ENCODE peak calls at places on chromosomes 16 and 17, in six cellular contexts. One of them, this sample, is unnamed.

GRCh38 chr17:7224110-7224509 is 4.4 kb downstream of the ACADVL start:
- DNase-seq in cardiac muscle cell: no peak
- DNase-seq in glutamatergic neuron: no peak
- DNase-seq in activated B cell treated with CpG ODN at 0.5 μM for 24 hours: no peak
- DNase-seq in AG04449: no peak
- DNase-seq in OCI-LY7: no peak
- DNase-seq in this sample: no peak

GRCh38 chr17:57228921-57229320 is 27.4 kb upstream of the MSI2 start:
- DNase-seq in cardiac muscle cell: no peak
- DNase-seq in glutamatergic neuron: no peak
- DNase-seq in activated B cell treated with CpG ODN at 0.5 μM for 24 hours: no peak
- DNase-seq in AG04449: no peak
- DNase-seq in OCI-LY7: no peak
- DNase-seq in this sample: no peak

GRCh38 chr17:3558603-3559269 is 1.1 kb upstream of the TRPV3 start:
- DNase-seq in cardiac muscle cell: no peak
- DNase-seq in glutamatergic neuron: peak
- DNase-seq in activated B cell treated with CpG ODN at 0.5 μM for 24 hours: peak
- DNase-seq in AG04449: no peak
- DNase-seq in OCI-LY7: peak
- DNase-seq in this sample: no peak

GRCh38 chr17:45940293-45940692 is 45.9 kb downstream of the MAPT start:
- DNase-seq in cardiac muscle cell: no peak
- DNase-seq in glutamatergic neuron: no peak
- DNase-seq in activated B cell treated with CpG ODN at 0.5 μM for 24 hours: no peak
- DNase-seq in AG04449: no peak
- DNase-seq in OCI-LY7: no peak
- DNase-seq in this sample: no peak

GRCh38 chr17:66715745-66716156 is 119.2 kb upstream of the CACNG5 start:
- DNase-seq in cardiac muscle cell: peak
- DNase-seq in glutamatergic neuron: no peak
- DNase-seq in activated B cell treated with CpG ODN at 0.5 μM for 24 hours: no peak
- DNase-seq in AG04449: peak
- DNase-seq in OCI-LY7: peak
- DNase-seq in this sample: no peak

GRCh38 chr17:48995871-48996695 is 1.1 kb upstream of the IGF2BP1 start:
- DNase-seq in cardiac muscle cell: peak
- DNase-seq in glutamatergic neuron: peak
- DNase-seq in activated B cell treated with CpG ODN at 0.5 μM for 24 hours: peak
- DNase-seq in AG04449: no peak
- DNase-seq in OCI-LY7: peak
- DNase-seq in this sample: no peak

GRCh38 chr17:4066210-4066609 is 76.6 kb downstream of the ZZEF1 start:
- DNase-seq in cardiac muscle cell: no peak
- DNase-seq in glutamatergic neuron: no peak
- DNase-seq in activated B cell treated with CpG ODN at 0.5 μM for 24 hours: no peak
- DNase-seq in AG04449: no peak
- DNase-seq in OCI-LY7: no peak
- DNase-seq in this sample: no peak

GRCh38 chr16:77408607-77409006 is 26.2 kb downstream of the ADAMTS18 start:
- DNase-seq in cardiac muscle cell: no peak
- DNase-seq in glutamatergic neuron: no peak
- DNase-seq in activated B cell treated with CpG ODN at 0.5 μM for 24 hours: no peak
- DNase-seq in AG04449: no peak
- DNase-seq in OCI-LY7: no peak
- DNase-seq in this sample: no peak

GRCh38 chr16:89815639-89816348 is 653 bp downstream of the FANCA start:
- DNase-seq in cardiac muscle cell: peak
- DNase-seq in glutamatergic neuron: peak
- DNase-seq in activated B cell treated with CpG ODN at 0.5 μM for 24 hours: no peak
- DNase-seq in AG04449: no peak
- DNase-seq in OCI-LY7: peak
- DNase-seq in this sample: no peak

GRCh38 chr16:3101018-3101840 is 2.1 kb upstream of the ZSCAN10 start:
- DNase-seq in cardiac muscle cell: peak
- DNase-seq in glutamatergic neuron: no peak
- DNase-seq in activated B cell treated with CpG ODN at 0.5 μM for 24 hours: no peak
- DNase-seq in AG04449: no peak
- DNase-seq in OCI-LY7: peak
- DNase-seq in this sample: no peak

GRCh38 chr17:75240394-75241142 is 20.8 kb downstream of the GGA3 start:
- DNase-seq in cardiac muscle cell: peak
- DNase-seq in glutamatergic neuron: peak
- DNase-seq in activated B cell treated with CpG ODN at 0.5 μM for 24 hours: peak
- DNase-seq in AG04449: no peak
- DNase-seq in OCI-LY7: peak
- DNase-seq in this sample: no peak

GRCh38 chr16:8571061-8571596 is 19.2 kb downstream of the TMEM114 start:
- DNase-seq in cardiac muscle cell: no peak
- DNase-seq in glutamatergic neuron: no peak
- DNase-seq in activated B cell treated with CpG ODN at 0.5 μM for 24 hours: no peak
- DNase-seq in AG04449: peak
- DNase-seq in OCI-LY7: no peak
- DNase-seq in this sample: no peak

GRCh38 chr16:1906846-1907165 is 11.4 kb downstream of the HS3ST6 start:
- DNase-seq in cardiac muscle cell: no peak
- DNase-seq in glutamatergic neuron: no peak
- DNase-seq in activated B cell treated with CpG ODN at 0.5 μM for 24 hours: no peak
- DNase-seq in AG04449: no peak
- DNase-seq in OCI-LY7: no peak
- DNase-seq in this sample: no peak
- TF ChIP-seq CTCF in cardiac muscle cell: no peak
- TF ChIP-seq CTCF in glutamatergic neuron: no peak
- TF ChIP-seq CTCF in activated B cell treated with CpG ODN at 0.5 μM for 24 hours: no peak
- TF ChIP-seq CTCF in AG04449: no peak
- TF ChIP-seq CTCF in OCI-LY7: no peak
- TF ChIP-seq CTCF in this sample: no peak

GRCh38 chr17:72953621-72954020 is 138.9 kb downstream of the SLC39A11 start:
- DNase-seq in cardiac muscle cell: no peak
- DNase-seq in glutamatergic neuron: no peak
- DNase-seq in activated B cell treated with CpG ODN at 0.5 μM for 24 hours: no peak
- DNase-seq in AG04449: no peak
- DNase-seq in OCI-LY7: no peak
- DNase-seq in this sample: no peak
- TF ChIP-seq CTCF in cardiac muscle cell: no peak
- TF ChIP-seq CTCF in glutamatergic neuron: no peak
- TF ChIP-seq CTCF in activated B cell treated with CpG ODN at 0.5 μM for 24 hours: no peak
- TF ChIP-seq CTCF in AG04449: no peak
- TF ChIP-seq CTCF in OCI-LY7: no peak
- TF ChIP-seq CTCF in this sample: no peak

DNA sequence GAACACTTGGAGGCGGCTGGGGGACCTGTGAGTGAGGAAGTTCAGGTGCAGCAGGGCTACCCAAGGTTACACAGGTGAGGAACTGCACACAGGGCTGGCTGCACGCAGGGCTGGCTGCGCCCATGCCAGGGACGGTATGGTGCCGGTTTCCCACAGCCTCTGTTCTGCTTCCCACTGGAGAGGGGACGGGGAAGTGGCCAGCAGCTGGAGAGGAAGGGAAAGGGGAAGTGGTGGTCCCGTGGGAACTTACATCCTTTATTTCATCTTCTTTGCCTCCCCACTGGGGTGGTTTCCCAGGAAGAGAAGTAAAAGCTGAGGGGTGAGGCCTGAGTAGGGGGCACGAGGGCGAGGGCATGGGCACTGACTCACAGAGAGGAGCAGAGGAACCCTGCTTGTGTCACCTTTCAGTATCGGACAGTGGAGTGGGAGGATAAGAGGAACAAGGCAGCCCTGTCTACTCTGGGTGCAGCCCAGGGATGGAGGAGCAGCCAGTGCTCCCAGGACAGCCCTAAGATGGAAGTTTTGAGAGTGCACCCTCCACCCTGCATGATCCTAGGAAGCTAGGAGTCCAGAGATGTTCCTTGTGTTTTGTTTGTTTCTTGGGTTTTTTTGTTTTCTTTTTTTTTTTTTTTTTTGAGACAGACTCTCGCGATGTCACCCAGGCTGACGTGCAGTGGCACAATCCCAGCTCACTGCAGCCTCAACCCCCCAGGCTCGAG is 25.5 kb upstream of the CDH1 start:
- DNase-seq in cardiac muscle cell: no peak
- DNase-seq in glutamatergic neuron: no peak
- DNase-seq in activated B cell treated with CpG ODN at 0.5 μM for 24 hours: no peak
- DNase-seq in AG04449: no peak
- DNase-seq in OCI-LY7: no peak
- DNase-seq in this sample: peak
- TF ChIP-seq CTCF in cardiac muscle cell: no peak
- TF ChIP-seq CTCF in glutamatergic neuron: no peak
- TF ChIP-seq CTCF in activated B cell treated with CpG ODN at 0.5 μM for 24 hours: no peak
- TF ChIP-seq CTCF in AG04449: no peak
- TF ChIP-seq CTCF in OCI-LY7: no peak
- TF ChIP-seq CTCF in this sample: no peak

GRCh38 chr17:28645576-28645939 is 600 bp upstream of the BLTP2 start:
- DNase-seq in cardiac muscle cell: no peak
- DNase-seq in glutamatergic neuron: no peak
- DNase-seq in activated B cell treated with CpG ODN at 0.5 μM for 24 hours: no peak
- DNase-seq in AG04449: no peak
- DNase-seq in OCI-LY7: no peak
- DNase-seq in this sample: no peak

GRCh38 chr17:28644782-28645575 is at the start of gene BLTP2:
- DNase-seq in cardiac muscle cell: peak
- DNase-seq in glutamatergic neuron: peak
- DNase-seq in activated B cell treated with CpG ODN at 0.5 μM for 24 hours: peak
- DNase-seq in AG04449: peak
- DNase-seq in OCI-LY7: peak
- DNase-seq in this sample: peak

GRCh38 chr17:28646039-28646754 is 1.2 kb upstream of the BLTP2 start:
- DNase-seq in cardiac muscle cell: no peak
- DNase-seq in glutamatergic neuron: no peak
- DNase-seq in activated B cell treated with CpG ODN at 0.5 μM for 24 hours: no peak
- DNase-seq in AG04449: no peak
- DNase-seq in OCI-LY7: no peak
- DNase-seq in this sample: no peak

GRCh38 chr17:28641579-28641978 is 3.4 kb downstream of the BLTP2 start:
- DNase-seq in cardiac muscle cell: no peak
- DNase-seq in glutamatergic neuron: no peak
- DNase-seq in activated B cell treated with CpG ODN at 0.5 μM for 24 hours: no peak
- DNase-seq in AG04449: no peak
- DNase-seq in OCI-LY7: no peak
- DNase-seq in this sample: no peak

DNA sequence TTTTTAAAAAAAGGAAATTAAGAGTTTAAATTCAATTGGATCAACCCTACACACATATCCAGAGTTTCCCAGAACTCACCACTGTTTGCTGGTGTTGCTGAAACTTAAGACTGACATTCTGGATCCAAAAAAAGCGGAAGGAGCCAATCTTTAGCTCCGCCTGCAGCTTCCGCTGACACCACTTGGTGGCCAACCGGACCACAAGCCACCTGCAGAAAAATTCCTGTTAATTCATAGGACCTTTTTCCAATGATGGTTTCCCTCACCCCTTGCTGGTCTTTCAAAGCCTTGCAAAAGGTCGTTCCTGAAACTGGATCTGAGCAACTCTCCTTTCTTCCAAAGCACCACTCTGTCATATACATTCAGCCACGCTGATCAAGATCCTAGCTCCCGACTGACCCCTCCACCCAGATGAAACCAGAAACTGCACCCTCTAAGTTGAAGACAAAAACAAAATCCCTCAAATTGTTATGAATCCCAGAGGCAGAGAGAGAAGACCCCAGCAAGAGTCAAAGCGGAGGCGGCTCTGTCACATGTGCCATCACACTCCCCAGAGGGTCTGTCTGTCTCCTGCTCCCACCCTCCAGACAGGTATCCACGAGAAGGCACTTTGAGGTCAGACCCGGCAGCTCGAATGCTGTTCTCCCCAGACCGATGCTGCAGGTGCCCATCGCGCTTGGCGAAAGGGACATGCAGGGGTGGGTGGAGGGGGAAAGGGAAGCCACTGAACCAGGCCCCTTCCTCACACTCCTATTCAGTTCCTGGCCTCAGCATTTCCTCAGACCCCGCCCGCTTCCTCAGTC is 778 bp downstream of the BLTP2 start:
- DNase-seq in cardiac muscle cell: peak
- DNase-seq in glutamatergic neuron: peak
- DNase-seq in activated B cell treated with CpG ODN at 0.5 μM for 24 hours: peak
- DNase-seq in AG04449: no peak
- DNase-seq in OCI-LY7: peak
- DNase-seq in this sample: peak
- TF ChIP-seq CTCF in cardiac muscle cell: peak
- TF ChIP-seq CTCF in glutamatergic neuron: peak
- TF ChIP-seq CTCF in activated B cell treated with CpG ODN at 0.5 μM for 24 hours: no peak
- TF ChIP-seq CTCF in AG04449: peak
- TF ChIP-seq CTCF in OCI-LY7: peak
- TF ChIP-seq CTCF in this sample: peak

GRCh38 chr17:32609085-32609484 is 122.3 kb downstream of the CDK5R1 start:
- DNase-seq in cardiac muscle cell: no peak
- DNase-seq in glutamatergic neuron: no peak
- DNase-seq in activated B cell treated with CpG ODN at 0.5 μM for 24 hours: peak
- DNase-seq in AG04449: no peak
- DNase-seq in OCI-LY7: peak
- DNase-seq in this sample: peak
- TF ChIP-seq CTCF in cardiac muscle cell: no peak
- TF ChIP-seq CTCF in glutamatergic neuron: no peak
- TF ChIP-seq CTCF in activated B cell treated with CpG ODN at 0.5 μM for 24 hours: no peak
- TF ChIP-seq CTCF in AG04449: peak
- TF ChIP-seq CTCF in OCI-LY7: peak
- TF ChIP-seq CTCF in this sample: peak

GRCh38 chr16:85396879-85397871 is 215.9 kb upstream of the GSE1 start:
- DNase-seq in cardiac muscle cell: no peak
- DNase-seq in glutamatergic neuron: peak
- DNase-seq in activated B cell treated with CpG ODN at 0.5 μM for 24 hours: no peak
- DNase-seq in AG04449: no peak
- DNase-seq in OCI-LY7: peak
- DNase-seq in this sample: peak
- TF ChIP-seq CTCF in cardiac muscle cell: no peak
- TF ChIP-seq CTCF in glutamatergic neuron: no peak
- TF ChIP-seq CTCF in activated B cell treated with CpG ODN at 0.5 μM for 24 hours: no peak
- TF ChIP-seq CTCF in AG04449: no peak
- TF ChIP-seq CTCF in OCI-LY7: peak
- TF ChIP-seq CTCF in this sample: no peak